ENCODE peak calls at places on chromosomes 13 and 19, in six cellular contexts. B, W, S, M, V and X are unnamed samples.

GRCh38 chr13:21620858-21621257 is 16.9 kb upstream of the MICU2 start:
- DNase-seq in B (no peak), W (no peak), S (no peak), M (no peak), V (no peak), X (no peak)

GRCh38 chr19:44954278-44954648 is 917 bp upstream of the CLPTM1 start:
- DNase-seq in B (no peak), W (no peak), S (no peak), M (no peak), V (no peak), X (no peak)

GRCh38 chr13:74289861-74290260 is 155.7 kb upstream of the KLF12 start:
- DNase-seq in B (no peak), W (no peak), S (no peak), M (peak; percentile 11), V (no peak), X (peak; percentile 15)

GRCh38 chr19:40717880-40718773 is 1.2 kb downstream of the ITPKC start:
- DNase-seq in B (peak; percentile 83), W (no peak), S (peak; percentile 38), M (peak; percentile 28), V (peak; percentile 48), X (no peak)

GRCh38 chr19:33264881-33265445 is 37.4 kb downstream of the CEBPA start:
- DNase-seq in B (peak; percentile 54), W (no peak), S (no peak), M (no peak), V (no peak), X (no peak)

GRCh38 chr19:33704271-33704670 is 82.5 kb downstream of the CHST8 start:
- DNase-seq in B (no peak), W (no peak), S (no peak), M (no peak), V (no peak), X (no peak)

GRCh38 chr19:16067205-16067938 is 8.9 kb upstream of the TPM4 start:
- DNase-seq in B (peak; percentile 89), W (peak; percentile 60), S (no peak), M (no peak), V (peak; percentile 88), X (no peak)

GRCh38 chr19:50465986-50466771 is 10.1 kb upstream of the EMC10 start:
- DNase-seq in B (peak; percentile 80), W (peak; percentile 87), S (no peak), M (no peak), V (no peak), X (peak; percentile 52)

GRCh38 chr13:92175330-92175729 is 776.9 kb downstream of the GPC5 start:
- DNase-seq in B (no peak), W (no peak), S (peak; percentile 15), M (peak; percentile 63), V (no peak), X (peak; percentile 57)

GRCh38 chr13:48975101-48975925 is at the start of gene FNDC3A:
- DNase-seq in B (no peak), W (peak; percentile 89), S (peak; percentile 27), M (peak; percentile 78), V (peak; percentile 75), X (peak; percentile 24)

GRCh38 chr19:45934551-45935230 is 20.1 kb upstream of the NANOS2 start:
- DNase-seq in B (peak; percentile 54), W (peak; percentile 19), S (no peak), M (no peak), V (no peak), X (no peak)

GRCh38 chr19:15180451-15181390 is 20.1 kb downstream of the NOTCH3 start:
- DNase-seq in B (peak; percentile 84), W (peak; percentile 56), S (no peak), M (peak; percentile 85), V (no peak), X (peak; percentile 68)

GRCh38 chr19:43784251-43784980 is 3.6 kb upstream of the KCNN4 start:
- DNase-seq in B (peak; percentile 89), W (no peak), S (no peak), M (no peak), V (no peak), X (no peak)

GRCh38 chr13:40518481-40518882 is 148.0 kb downstream of the FOXO1 start:
- DNase-seq in B (no peak), W (no peak), S (no peak), M (no peak), V (no peak), X (no peak)

GRCh38 chr19:5395996-5396939 is 55.7 kb upstream of the PTPRS start:
- DNase-seq in B (no peak), W (no peak), S (no peak), M (no peak), V (no peak), X (no peak)

GRCh38 chr13:67228909-67229308 is 1.2 kb downstream of the PCDH9 start:
- DNase-seq in B (no peak), W (no peak), S (no peak), M (no peak), V (no peak), X (no peak)

GRCh38 chr13:52713894-52714293 is 25.7 kb downstream of the CNMD start:
- DNase-seq in B (no peak), W (no peak), S (peak; percentile 54), M (no peak), V (no peak), X (no peak)

GRCh38 chr19:3725640-3726310 is 17.6 kb downstream of the TJP3 start:
- DNase-seq in B (peak; percentile 81), W (no peak), S (no peak), M (peak; percentile 58), V (no peak), X (no peak)

GRCh38 chr13:83503424-83503823 is 378.9 kb downstream of the SLITRK1 start:
- DNase-seq in B (no peak), W (no peak), S (no peak), M (peak; percentile 16), V (no peak), X (no peak)

GRCh38 chr13:46687810-46688209 is 109.2 kb downstream of the ESD start:
- DNase-seq in B (no peak), W (no peak), S (no peak), M (peak; percentile 68), V (no peak), X (no peak)

GRCh38 chr19:54179921-54180452 is 7.0 kb upstream of the TMC4 start:
- DNase-seq in B (peak; percentile 47), W (no peak), S (no peak), M (peak; percentile 27), V (no peak), X (peak; percentile 88)

GRCh38 chr13:27035892-27036235 is 135.7 kb downstream of the USP12 start:
- DNase-seq in B (no peak), W (no peak), S (no peak), M (no peak), V (no peak), X (no peak)

GRCh38 chr19:37333457-37333856 is 37.4 kb upstream of the ZNF527 start:
- DNase-seq in B (no peak), W (no peak), S (no peak), M (peak; percentile 26), V (no peak), X (no peak)

GRCh38 chr13:45007823-45008222 is 18.5 kb downstream of the GPALPP1 start:
- DNase-seq in B (no peak), W (no peak), S (no peak), M (no peak), V (no peak), X (no peak)

GRCh38 chr19:54415208-54415900 is at the start of gene TTYH1:
- DNase-seq in B (peak; percentile 68), W (no peak), S (no peak), M (no peak), V (no peak), X (no peak)

GRCh38 chr19:55633866-55634265 is 6.9 kb upstream of the ZNF580 start:
- DNase-seq in B (peak; percentile 41), W (no peak), S (no peak), M (no peak), V (no peak), X (no peak)
- H3K4me3 ChIP-seq in B (no peak overlapping the region), W (peak overlapping the region; percentile 92), S (no peak overlapping the region), M (no peak overlapping the region), V (no peak overlapping the region), X (no peak overlapping the region)

DNA sequence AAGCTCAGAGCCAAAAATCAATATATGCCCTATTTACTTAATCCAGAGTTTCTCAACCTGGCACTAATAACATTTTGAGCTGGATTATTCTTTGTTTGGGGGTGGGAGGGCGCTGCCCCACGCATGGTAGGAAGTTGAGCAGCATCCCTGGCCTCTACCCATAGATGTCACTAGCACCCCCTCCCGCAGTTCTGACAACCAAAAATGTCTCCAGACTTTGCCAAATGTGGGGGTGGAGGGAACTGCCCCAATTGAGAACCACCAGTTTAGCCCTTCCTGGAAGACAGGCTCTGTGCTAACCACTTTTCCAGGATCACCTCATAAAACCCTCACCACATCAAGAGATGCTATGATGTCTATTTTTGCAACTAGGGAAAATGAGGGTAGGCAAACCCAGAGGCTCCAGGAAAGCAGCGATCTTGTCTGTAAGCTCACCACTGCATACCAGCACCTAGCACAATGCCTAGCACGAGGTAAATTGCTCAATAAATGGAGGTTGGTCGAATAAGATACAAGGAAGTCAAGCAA is 1.1 kb downstream of the TRIR start:
- DNase-seq in B (no peak), W (no peak), S (no peak), M (peak; percentile 73), V (no peak), X (peak; percentile 51)
- TF ChIP-seq CTCF in B (no peak), W (no peak), S (no peak), M (peak; percentile 41), V (no peak), X (peak; percentile 59)

GRCh38 chr13:114059428-114059827 is 73.0 kb downstream of the RASA3 start:
- DNase-seq in B (peak; percentile 68), W (peak; percentile 34), S (no peak), M (no peak), V (no peak), X (no peak)

GRCh38 chr13:114061047-114061446 is 71.4 kb downstream of the RASA3 start:
- DNase-seq in B (peak; percentile 57), W (peak; percentile 45), S (no peak), M (no peak), V (no peak), X (no peak)

GRCh38 chr13:114061746-114062145 is 70.7 kb downstream of the RASA3 start:
- DNase-seq in B (peak; percentile 67), W (peak; percentile 49), S (no peak), M (no peak), V (no peak), X (no peak)

GRCh38 chr13:114058051-114058867 is 74.2 kb downstream of the RASA3 start:
- DNase-seq in B (peak; percentile 72), W (no peak), S (no peak), M (no peak), V (no peak), X (no peak)

GRCh38 chr13:114059946-114060860 is 72.2 kb downstream of the RASA3 start:
- DNase-seq in B (peak; percentile 81), W (peak; percentile 85), S (peak; percentile 53), M (no peak), V (no peak), X (no peak)
- H3K36me3 ChIP-seq in B (no peaks in the 10 kb centered on the region), W (no peaks in the 10 kb centered on the region), S (no peaks in the 10 kb centered on the region), M (peaks cover under 1% of the 10 kb centered on the region), V (no peaks in the 10 kb centered on the region), X (no peaks in the 10 kb centered on the region)

DNA sequence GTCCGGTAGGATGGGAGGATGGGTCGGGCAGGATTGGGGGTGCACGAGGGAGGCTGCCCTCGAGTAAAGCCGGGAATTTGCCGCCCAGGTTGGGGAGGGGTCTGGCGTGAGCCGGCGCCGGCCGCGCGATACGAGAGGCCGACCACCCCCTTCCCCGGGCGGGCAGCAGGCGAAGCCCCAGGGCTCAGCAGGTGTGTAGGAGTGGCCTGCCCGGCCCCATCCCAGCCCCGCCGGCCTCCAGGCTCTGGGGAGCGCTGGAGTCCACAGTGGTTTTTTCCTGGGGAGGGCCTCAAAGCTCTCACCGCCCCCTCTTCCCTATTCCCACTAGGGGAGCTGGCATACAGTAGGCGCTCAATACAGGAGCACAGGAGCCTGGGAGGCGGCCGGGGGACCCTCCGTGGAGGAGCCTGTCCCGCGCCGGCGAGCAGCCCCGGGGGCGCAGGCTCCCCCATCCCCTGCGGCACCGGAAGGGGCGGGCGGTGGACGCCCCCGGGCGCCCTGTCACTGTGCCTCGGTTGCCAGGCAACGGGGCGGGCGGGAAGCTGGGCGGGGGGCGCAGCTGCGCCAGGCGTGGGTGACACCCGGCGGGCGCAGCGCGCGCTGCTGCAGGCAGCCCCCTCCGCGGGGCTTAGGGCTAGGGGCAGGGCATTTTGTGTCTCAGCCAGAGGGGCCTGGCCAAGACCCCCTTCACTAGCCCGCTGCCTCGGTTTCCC is 3.5 kb upstream of the REXO1 start:
- DNase-seq in B (peak; percentile 78), W (no peak), S (no peak), M (peak; percentile 88), V (no peak), X (peak; percentile 75)
- H3K4me3 ChIP-seq in B (no peak overlapping the region), W (no peak overlapping the region), S (no peak overlapping the region), M (peak overlapping the region; percentile 47), V (no peak overlapping the region), X (peak overlapping the region; percentile 33)